ENCODE peak calls at places on chromosome 19, in ten cellular contexts. C is HCT116; D is esophagus squamous epithelium; P is colonic mucosa; M is heart left ventricle; Q is heart right ventricle; A is HepG2; T is T-helper 17 cell; E is effector memory CD4-positive, alpha-beta T cell; W is cardiac muscle cell. K is an unnamed sample.

GRCh38 chr19:45419396-45419795 is 4.3 kb downstream of the ERCC1 start:
- DNase-seq in C (no peak), D (no peak), P (no peak), M (no peak), Q (no peak), A (no peak), T (no peak), E (no peak), W (no peak), K (no peak)

GRCh38 chr19:32652893-32653625 is 21.9 kb downstream of the ANKRD27 start:
- DNase-seq in C (no peak), D (no peak), P (peak; percentile 63), M (peak; percentile 78), Q (peak; percentile 78), A (no peak), T (no peak), E (no peak), W (peak; percentile 83), K (peak; percentile 86)

GRCh38 chr19:19274146-19274545 is 1.0 kb upstream of the TM6SF2 start:
- DNase-seq in C (no peak), D (no peak), P (no peak), M (no peak), Q (no peak), A (no peak), T (no peak), E (no peak), W (no peak), K (no peak)

GRCh38 chr19:28881616-28882015 is 331.3 kb downstream of the UQCRFS1 start:
- DNase-seq in C (no peak), D (no peak), P (no peak), M (no peak), Q (no peak), A (no peak), T (no peak), E (no peak), W (no peak), K (no peak)

GRCh38 chr19:8311461-8312260 is 3.5 kb upstream of the CD320 start:
- DNase-seq in C (no peak), D (no peak), P (peak; percentile 75), M (peak; percentile 70), Q (peak; percentile 71), A (no peak), T (no peak), E (no peak), W (no peak), K (peak; percentile 30)

GRCh38 chr19:35410487-35410886 is 37.6 kb upstream of the FFAR2 start:
- DNase-seq in C (no peak), D (no peak), P (no peak), M (no peak), Q (no peak), A (no peak), T (no peak), E (no peak), W (no peak), K (no peak)

GRCh38 chr19:54248016-54248601 is 5.5 kb upstream of the LILRA6 start:
- DNase-seq in C (no peak), D (no peak), P (no peak), M (peak; percentile 45), Q (no peak), A (no peak), T (no peak), E (no peak), W (peak; percentile 37), K (no peak)

GRCh38 chr19:54684537-54684936 is 21.8 kb downstream of the LILRB4 start:
- DNase-seq in C (no peak), D (no peak), P (no peak), M (no peak), Q (no peak), A (peak; percentile 49), T (no peak), E (no peak), W (peak; percentile 2), K (no peak)

GRCh38 chr19:44512326-44513298 is 12.3 kb upstream of the ZNF180 start:
- DNase-seq in C (peak; percentile 24), D (no peak), P (peak; percentile 49), M (no peak), Q (no peak), A (peak; percentile 36), T (no peak), E (no peak), W (peak; percentile 58), K (no peak)

GRCh38 chr19:5547881-5548280 is 19.9 kb downstream of the TINCR start:
- DNase-seq in C (no peak), D (no peak), P (no peak), M (no peak), Q (no peak), A (peak; percentile 38), T (no peak), E (no peak), W (peak; percentile 62), K (no peak)

GRCh38 chr19:50514346-50515167 is 844 bp upstream of the ASPDH start:
- DNase-seq in C (no peak), D (no peak), P (no peak), M (no peak), Q (no peak), A (no peak), T (no peak), E (no peak), W (no peak), K (no peak)

GRCh38 chr19:10044390-10044789 is 31.1 kb downstream of the RDH8 start:
- DNase-seq in C (peak; percentile 61), D (no peak), P (no peak), M (no peak), Q (no peak), A (no peak), T (no peak), E (no peak), W (no peak), K (no peak)

GRCh38 chr19:18278521-18279265 is 2.7 kb downstream of the JUND start:
- DNase-seq in C (no peak), D (no peak), P (peak; percentile 43), M (no peak), Q (no peak), A (no peak), T (peak; percentile 52), E (peak; percentile 48), W (peak; percentile 39), K (peak; percentile 68)

GRCh38 chr19:4278010-4278409 is 1.1 kb upstream of the SHD start:
- DNase-seq in C (no peak), D (no peak), P (no peak), M (no peak), Q (no peak), A (no peak), T (no peak), E (no peak), W (no peak), K (no peak)

DNA sequence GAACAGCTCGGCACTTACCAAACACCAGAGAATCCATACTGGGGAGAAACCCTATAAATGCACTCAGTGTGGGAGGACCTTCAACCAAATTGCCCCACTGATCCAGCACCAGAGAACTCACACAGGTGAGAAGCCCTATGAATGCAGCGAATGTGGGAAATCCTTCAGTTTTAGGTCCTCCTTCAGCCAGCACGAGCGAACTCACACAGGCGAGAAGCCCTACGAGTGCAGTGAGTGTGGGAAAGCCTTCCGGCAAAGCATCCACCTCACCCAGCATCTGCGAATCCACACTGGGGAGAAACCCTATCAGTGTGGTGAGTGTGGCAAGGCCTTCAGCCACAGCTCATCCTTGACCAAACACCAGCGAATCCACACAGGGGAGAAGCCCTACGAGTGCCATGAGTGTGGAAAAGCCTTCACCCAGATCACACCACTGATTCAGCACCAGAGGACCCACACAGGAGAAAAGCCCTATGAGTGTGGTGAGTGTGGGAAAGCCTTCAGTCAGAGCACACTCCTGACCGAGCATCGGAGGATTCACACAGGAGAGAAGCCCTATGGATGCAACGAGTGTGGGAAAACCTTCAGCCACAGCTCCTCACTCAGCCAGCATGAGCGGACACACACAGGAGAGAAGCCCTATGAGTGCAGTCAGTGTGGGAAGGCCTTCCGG is 8.3 kb downstream of the ZNF135 start:
- DNase-seq in C (no peak), D (no peak), P (no peak), M (no peak), Q (no peak), A (no peak), T (no peak), E (no peak), W (no peak), K (no peak)
- H3K9me3 ChIP-seq in C (peaks cover 9% of the 10 kb centered on the region), D (no peaks in the 10 kb centered on the region), P (peaks cover 5% of the 10 kb centered on the region), M (peaks cover 90% of the 10 kb centered on the region), Q (peaks cover 81% of the 10 kb centered on the region), A (peaks cover 96% of the 10 kb centered on the region), T (peaks cover 18% of the 10 kb centered on the region), E (peaks cover 23% of the 10 kb centered on the region), W (no peaks in the 10 kb centered on the region), K (peaks cover 69% of the 10 kb centered on the region)

DNA sequence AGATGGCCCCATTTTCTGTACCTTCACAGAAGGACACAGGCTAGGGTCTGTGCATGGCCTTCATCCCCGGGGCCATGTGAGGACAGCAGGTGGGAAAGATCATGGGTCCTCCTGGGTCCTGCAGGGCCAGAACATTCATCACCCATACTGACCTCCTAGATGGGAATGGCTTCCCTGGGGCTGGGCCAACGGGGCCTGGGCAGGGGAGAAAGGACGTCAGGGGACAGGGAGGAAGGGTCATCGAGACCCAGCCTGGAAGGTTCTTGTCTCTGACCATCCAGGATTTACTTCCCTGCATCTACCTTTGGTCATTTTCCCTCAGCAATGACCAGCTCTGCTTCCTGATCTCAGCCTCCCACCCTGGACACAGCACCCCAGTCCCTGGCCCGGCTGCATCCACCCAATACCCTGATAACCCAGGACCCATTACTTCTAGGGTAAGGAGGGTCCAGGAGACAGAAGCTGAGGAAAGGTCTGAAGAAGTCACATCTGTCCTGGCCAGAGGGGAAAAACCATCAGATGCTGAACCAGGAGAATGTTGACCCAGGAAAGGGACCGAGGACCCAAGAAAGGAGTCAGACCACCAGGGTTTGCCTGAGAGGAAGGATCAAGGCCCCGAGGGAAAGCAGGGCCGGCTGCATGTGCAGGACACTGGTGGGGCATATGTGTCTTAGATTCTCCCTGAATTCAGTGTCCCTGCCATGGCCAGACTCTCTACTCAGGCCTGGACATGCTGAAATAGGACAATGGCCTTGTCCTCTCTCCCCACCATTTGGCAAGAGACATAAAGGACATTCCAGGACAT is 7.0 kb upstream of the CEACAM7 start:
- DNase-seq in C (no peak), D (no peak), P (peak; percentile 13), M (no peak), Q (no peak), A (no peak), T (no peak), E (no peak), W (no peak), K (no peak)
- H3K9me3 ChIP-seq in C (no peaks in the 10 kb centered on the region), D (no peaks in the 10 kb centered on the region), P (no peaks in the 10 kb centered on the region), M (peaks cover 16% of the 10 kb centered on the region), Q (peaks cover 10% of the 10 kb centered on the region), A (no peaks in the 10 kb centered on the region), T (no peaks in the 10 kb centered on the region), E (no peaks in the 10 kb centered on the region), W (no peaks in the 10 kb centered on the region), K (no peaks in the 10 kb centered on the region)

GRCh38 chr19:48627865-48628314 is 8.6 kb downstream of the SPHK2 start:
- DNase-seq in C (no peak), D (no peak), P (no peak), M (no peak), Q (no peak), A (no peak), T (no peak), E (no peak), W (no peak), K (peak; percentile 44)
- H3K9me3 ChIP-seq in C (no peaks in the 10 kb centered on the region), D (no peaks in the 10 kb centered on the region), P (no peaks in the 10 kb centered on the region), M (no peaks in the 10 kb centered on the region), Q (no peaks in the 10 kb centered on the region), A (no peaks in the 10 kb centered on the region), T (no peaks in the 10 kb centered on the region), E (no peaks in the 10 kb centered on the region), W (no peaks in the 10 kb centered on the region), K (no peaks in the 10 kb centered on the region)

DNA sequence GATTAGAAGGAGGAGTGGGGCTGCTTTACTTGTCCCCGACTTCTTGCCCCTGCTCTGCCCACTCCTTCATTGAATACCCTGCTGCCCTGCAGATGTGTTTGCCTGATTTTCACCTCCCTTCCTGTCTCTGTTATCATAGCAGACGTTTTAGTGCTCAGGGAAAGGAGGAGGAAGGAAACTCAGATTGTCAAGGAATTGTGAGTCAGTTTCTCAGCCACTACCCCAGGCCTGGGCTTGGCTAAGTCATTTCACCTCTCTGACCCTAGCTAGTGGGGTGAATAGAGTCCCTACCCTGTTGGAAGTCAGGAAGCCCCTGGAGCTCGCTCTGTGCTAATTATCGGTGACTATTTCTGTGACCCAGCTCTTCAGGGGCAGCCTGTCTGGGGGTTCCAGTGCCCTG is 3.9 kb downstream of the BCKDHA start:
- DNase-seq in C (no peak), D (no peak), P (no peak), M (no peak), Q (no peak), A (no peak), T (no peak), E (no peak), W (no peak), K (no peak)
- H3K9me3 ChIP-seq in C (no peaks in the 10 kb centered on the region), D (no peaks in the 10 kb centered on the region), P (no peaks in the 10 kb centered on the region), M (no peaks in the 10 kb centered on the region), Q (no peaks in the 10 kb centered on the region), A (no peaks in the 10 kb centered on the region), T (no peaks in the 10 kb centered on the region), E (no peaks in the 10 kb centered on the region), W (no peaks in the 10 kb centered on the region), K (no peaks in the 10 kb centered on the region)